ENCODE peak calls at places on chromosomes 1 and 21, in nine cellular contexts. One of them, this sample, is unnamed.

GRCh38 chr1:37677808-37678207 is 14.5 kb upstream of the CDCA8 start:
- DNase-seq in RWPE2: no peak
- DNase-seq in uterus: no peak
- DNase-seq in H1: no peak
- DNase-seq in fibroblast of lung: no peak
- DNase-seq in CD8-positive, alpha-beta T cell: no peak
- DNase-seq in dorsolateral prefrontal cortex: no peak
- DNase-seq in GM23338: no peak
- DNase-seq in HepG2: no peak
- DNase-seq in this sample: no peak

GRCh38 chr1:173717238-173717637 is 2.5 kb downstream of the KLHL20 start:
- DNase-seq in RWPE2: no peak
- DNase-seq in GM23338: no peak
- DNase-seq in uterus: no peak
- DNase-seq in fibroblast of lung: peak; percentile 6
- DNase-seq in dorsolateral prefrontal cortex: no peak
- DNase-seq in HepG2: peak; percentile 39
- DNase-seq in H1: no peak
- DNase-seq in CD8-positive, alpha-beta T cell: no peak
- DNase-seq in this sample: no peak

GRCh38 chr1:162151900-162152829 is 82.7 kb downstream of the NOS1AP start:
- DNase-seq in dorsolateral prefrontal cortex: no peak
- DNase-seq in RWPE2: no peak
- DNase-seq in GM23338: no peak
- DNase-seq in fibroblast of lung: peak; percentile 78
- DNase-seq in CD8-positive, alpha-beta T cell: peak; percentile 5
- DNase-seq in uterus: no peak
- DNase-seq in H1: no peak
- DNase-seq in HepG2: peak; percentile 77
- DNase-seq in this sample: no peak

GRCh38 chr1:164735315-164736052 is 176.5 kb downstream of the PBX1 start:
- DNase-seq in uterus: no peak
- DNase-seq in fibroblast of lung: peak; percentile 71
- DNase-seq in dorsolateral prefrontal cortex: no peak
- DNase-seq in HepG2: no peak
- DNase-seq in RWPE2: no peak
- DNase-seq in H1: no peak
- DNase-seq in CD8-positive, alpha-beta T cell: no peak
- DNase-seq in GM23338: no peak
- DNase-seq in this sample: peak; percentile 69

GRCh38 chr1:12031039-12031980 is 12.0 kb downstream of the MIIP start:
- DNase-seq in CD8-positive, alpha-beta T cell: no peak
- DNase-seq in dorsolateral prefrontal cortex: peak; percentile 55
- DNase-seq in GM23338: peak; percentile 64
- DNase-seq in RWPE2: no peak
- DNase-seq in fibroblast of lung: no peak
- DNase-seq in H1: peak; percentile 73
- DNase-seq in uterus: no peak
- DNase-seq in HepG2: no peak
- DNase-seq in this sample: peak; percentile 51

GRCh38 chr1:24984800-24985552 is 54.9 kb upstream of the RUNX3 start:
- DNase-seq in uterus: no peak
- DNase-seq in H1: no peak
- DNase-seq in GM23338: no peak
- DNase-seq in CD8-positive, alpha-beta T cell: no peak
- DNase-seq in fibroblast of lung: no peak
- DNase-seq in dorsolateral prefrontal cortex: no peak
- DNase-seq in RWPE2: no peak
- DNase-seq in HepG2: no peak
- DNase-seq in this sample: no peak

GRCh38 chr1:166819982-166820381 is 19.3 kb upstream of the POGK start:
- DNase-seq in RWPE2: no peak
- DNase-seq in dorsolateral prefrontal cortex: no peak
- DNase-seq in GM23338: no peak
- DNase-seq in CD8-positive, alpha-beta T cell: no peak
- DNase-seq in fibroblast of lung: no peak
- DNase-seq in uterus: no peak
- DNase-seq in HepG2: no peak
- DNase-seq in H1: no peak
- DNase-seq in this sample: no peak

GRCh38 chr1:12309783-12310742 is 80.2 kb downstream of the VPS13D start:
- DNase-seq in dorsolateral prefrontal cortex: no peak
- DNase-seq in GM23338: no peak
- DNase-seq in HepG2: no peak
- DNase-seq in RWPE2: no peak
- DNase-seq in CD8-positive, alpha-beta T cell: no peak
- DNase-seq in fibroblast of lung: peak; percentile 69
- DNase-seq in uterus: no peak
- DNase-seq in H1: no peak
- DNase-seq in this sample: no peak

GRCh38 chr1:181482521-181483083 is 715 bp upstream of the CACNA1E start:
- DNase-seq in fibroblast of lung: peak; percentile 20
- DNase-seq in dorsolateral prefrontal cortex: peak; percentile 79
- DNase-seq in GM23338: peak; percentile 80
- DNase-seq in uterus: no peak
- DNase-seq in H1: peak; percentile 84
- DNase-seq in HepG2: no peak
- DNase-seq in RWPE2: no peak
- DNase-seq in CD8-positive, alpha-beta T cell: no peak
- DNase-seq in this sample: peak; percentile 17
- H3K27me3 ChIP-seq in fibroblast of lung: peaks cover 10% of the 10 kb centered on the region
- H3K27me3 ChIP-seq in dorsolateral prefrontal cortex: no peaks in the 10 kb centered on the region
- H3K27me3 ChIP-seq in GM23338: peaks cover 76% of the 10 kb centered on the region
- H3K27me3 ChIP-seq in uterus: peaks cover 9% of the 10 kb centered on the region
- H3K27me3 ChIP-seq in H1: peaks cover 32% of the 10 kb centered on the region
- H3K27me3 ChIP-seq in HepG2: peaks cover 53% of the 10 kb centered on the region
- H3K27me3 ChIP-seq in RWPE2: peaks cover 79% of the 10 kb centered on the region
- H3K27me3 ChIP-seq in CD8-positive, alpha-beta T cell: peaks cover 13% of the 10 kb centered on the region
- H3K27me3 ChIP-seq in this sample: peaks cover 98% of the 10 kb centered on the region

GRCh38 chr21:33587792-33588484 is 546 bp downstream of the DONSON start:
- DNase-seq in fibroblast of lung: peak; percentile 26
- DNase-seq in GM23338: peak; percentile 57
- DNase-seq in CD8-positive, alpha-beta T cell: no peak
- DNase-seq in H1: no peak
- DNase-seq in dorsolateral prefrontal cortex: no peak
- DNase-seq in uterus: peak; percentile 38
- DNase-seq in RWPE2: no peak
- DNase-seq in HepG2: no peak
- DNase-seq in this sample: peak; percentile 41
- TF ChIP-seq CTCF in fibroblast of lung: no peak
- TF ChIP-seq CTCF in GM23338: no peak
- TF ChIP-seq CTCF in CD8-positive, alpha-beta T cell: no peak
- TF ChIP-seq CTCF in H1: no peak
- TF ChIP-seq CTCF in dorsolateral prefrontal cortex: no peak
- TF ChIP-seq CTCF in uterus: no peak
- TF ChIP-seq CTCF in RWPE2: no peak
- TF ChIP-seq CTCF in HepG2: no peak
- TF ChIP-seq CTCF in this sample: peak; percentile 1

GRCh38 chr1:202578001-202578500 is 132.2 kb downstream of the SYT2 start:
- DNase-seq in HepG2: no peak
- DNase-seq in GM23338: peak; percentile 41
- DNase-seq in CD8-positive, alpha-beta T cell: no peak
- DNase-seq in H1: no peak
- DNase-seq in RWPE2: no peak
- DNase-seq in dorsolateral prefrontal cortex: no peak
- DNase-seq in uterus: no peak
- DNase-seq in fibroblast of lung: peak; percentile 87
- DNase-seq in this sample: no peak
- H3K4me3 ChIP-seq in HepG2: no peak overlapping the region
- H3K4me3 ChIP-seq in GM23338: no peak overlapping the region
- H3K4me3 ChIP-seq in CD8-positive, alpha-beta T cell: no peak overlapping the region
- H3K4me3 ChIP-seq in H1: no peak overlapping the region
- H3K4me3 ChIP-seq in RWPE2: no peak overlapping the region
- H3K4me3 ChIP-seq in dorsolateral prefrontal cortex: no peak overlapping the region
- H3K4me3 ChIP-seq in uterus: no peak overlapping the region
- H3K4me3 ChIP-seq in fibroblast of lung: no peak overlapping the region
- H3K4me3 ChIP-seq in this sample: no peak overlapping the region

GRCh38 chr1:18710002-18710401 is 79.4 kb downstream of the PAX7 start:
- DNase-seq in RWPE2: no peak
- DNase-seq in CD8-positive, alpha-beta T cell: no peak
- DNase-seq in GM23338: no peak
- DNase-seq in HepG2: no peak
- DNase-seq in uterus: no peak
- DNase-seq in fibroblast of lung: no peak
- DNase-seq in dorsolateral prefrontal cortex: no peak
- DNase-seq in H1: no peak
- DNase-seq in this sample: no peak

GRCh38 chr1:18711561-18712253 is 81.1 kb downstream of the PAX7 start:
- DNase-seq in dorsolateral prefrontal cortex: no peak
- DNase-seq in uterus: no peak
- DNase-seq in GM23338: no peak
- DNase-seq in HepG2: no peak
- DNase-seq in CD8-positive, alpha-beta T cell: no peak
- DNase-seq in RWPE2: no peak
- DNase-seq in fibroblast of lung: no peak
- DNase-seq in H1: no peak
- DNase-seq in this sample: no peak

GRCh38 chr1:18707696-18708257 is 77.1 kb downstream of the PAX7 start:
- DNase-seq in H1: no peak
- DNase-seq in uterus: no peak
- DNase-seq in GM23338: no peak
- DNase-seq in dorsolateral prefrontal cortex: no peak
- DNase-seq in CD8-positive, alpha-beta T cell: no peak
- DNase-seq in HepG2: no peak
- DNase-seq in fibroblast of lung: no peak
- DNase-seq in RWPE2: no peak
- DNase-seq in this sample: no peak

GRCh38 chr1:18712254-18712605 is 81.6 kb downstream of the PAX7 start:
- DNase-seq in RWPE2: no peak
- DNase-seq in HepG2: no peak
- DNase-seq in dorsolateral prefrontal cortex: no peak
- DNase-seq in CD8-positive, alpha-beta T cell: no peak
- DNase-seq in uterus: no peak
- DNase-seq in H1: no peak
- DNase-seq in GM23338: no peak
- DNase-seq in fibroblast of lung: no peak
- DNase-seq in this sample: no peak

GRCh38 chr1:18711003-18711402 is 80.4 kb downstream of the PAX7 start:
- DNase-seq in RWPE2: no peak
- DNase-seq in dorsolateral prefrontal cortex: no peak
- DNase-seq in CD8-positive, alpha-beta T cell: no peak
- DNase-seq in GM23338: no peak
- DNase-seq in fibroblast of lung: no peak
- DNase-seq in uterus: no peak
- DNase-seq in HepG2: no peak
- DNase-seq in H1: no peak
- DNase-seq in this sample: no peak
- H3K27me3 ChIP-seq in RWPE2: peaks cover 26% of the 10 kb centered on the region
- H3K27me3 ChIP-seq in dorsolateral prefrontal cortex: peaks cover 24% of the 10 kb centered on the region
- H3K27me3 ChIP-seq in CD8-positive, alpha-beta T cell: no peaks in the 10 kb centered on the region
- H3K27me3 ChIP-seq in GM23338: peaks cover 18% of the 10 kb centered on the region
- H3K27me3 ChIP-seq in fibroblast of lung: peaks cover under 1% of the 10 kb centered on the region
- H3K27me3 ChIP-seq in uterus: no peaks in the 10 kb centered on the region
- H3K27me3 ChIP-seq in HepG2: peaks cover 70% of the 10 kb centered on the region
- H3K27me3 ChIP-seq in H1: peaks cover 6% of the 10 kb centered on the region
- H3K27me3 ChIP-seq in this sample: peaks cover 13% of the 10 kb centered on the region

GRCh38 chr21:45357436-45358260 is 47.3 kb upstream of the COL18A1 start:
- DNase-seq in H1: no peak
- DNase-seq in RWPE2: no peak
- DNase-seq in HepG2: no peak
- DNase-seq in fibroblast of lung: no peak
- DNase-seq in GM23338: peak; percentile 59
- DNase-seq in uterus: peak; percentile 74
- DNase-seq in dorsolateral prefrontal cortex: no peak
- DNase-seq in CD8-positive, alpha-beta T cell: no peak
- DNase-seq in this sample: no peak
- TF ChIP-seq CTCF in H1: peak; percentile 46
- TF ChIP-seq CTCF in RWPE2: no peak
- TF ChIP-seq CTCF in HepG2: no peak
- TF ChIP-seq CTCF in fibroblast of lung: peak; percentile 9
- TF ChIP-seq CTCF in GM23338: peak; percentile 56
- TF ChIP-seq CTCF in uterus: no peak
- TF ChIP-seq CTCF in dorsolateral prefrontal cortex: no peak
- TF ChIP-seq CTCF in CD8-positive, alpha-beta T cell: no peak
- TF ChIP-seq CTCF in this sample: peak; percentile 14

GRCh38 chr1:41151846-41152245 is 90.3 kb downstream of the SCMH1 start:
- DNase-seq in GM23338: no peak
- DNase-seq in CD8-positive, alpha-beta T cell: no peak
- DNase-seq in fibroblast of lung: peak; percentile 57
- DNase-seq in uterus: no peak
- DNase-seq in RWPE2: no peak
- DNase-seq in H1: no peak
- DNase-seq in dorsolateral prefrontal cortex: no peak
- DNase-seq in HepG2: no peak
- DNase-seq in this sample: peak; percentile 36
- H3K4me3 ChIP-seq in GM23338: no peak overlapping the region
- H3K4me3 ChIP-seq in CD8-positive, alpha-beta T cell: no peak overlapping the region
- H3K4me3 ChIP-seq in fibroblast of lung: no peak overlapping the region
- H3K4me3 ChIP-seq in uterus: no peak overlapping the region
- H3K4me3 ChIP-seq in RWPE2: no peak overlapping the region
- H3K4me3 ChIP-seq in H1: no peak overlapping the region
- H3K4me3 ChIP-seq in dorsolateral prefrontal cortex: no peak overlapping the region
- H3K4me3 ChIP-seq in HepG2: no peak overlapping the region
- H3K4me3 ChIP-seq in this sample: no peak overlapping the region

GRCh38 chr1:200042437-200043329 is 15.2 kb downstream of the NR5A2 start:
- DNase-seq in uterus: no peak
- DNase-seq in GM23338: peak; percentile 71
- DNase-seq in fibroblast of lung: no peak
- DNase-seq in HepG2: no peak
- DNase-seq in H1: no peak
- DNase-seq in CD8-positive, alpha-beta T cell: no peak
- DNase-seq in dorsolateral prefrontal cortex: no peak
- DNase-seq in RWPE2: no peak
- DNase-seq in this sample: no peak
- H3K27me3 ChIP-seq in uterus: no peaks in the 10 kb centered on the region
- H3K27me3 ChIP-seq in GM23338: peaks cover 70% of the 10 kb centered on the region
- H3K27me3 ChIP-seq in fibroblast of lung: peaks cover 59% of the 10 kb centered on the region
- H3K27me3 ChIP-seq in HepG2: peaks cover 62% of the 10 kb centered on the region
- H3K27me3 ChIP-seq in H1: peaks cover 6% of the 10 kb centered on the region
- H3K27me3 ChIP-seq in CD8-positive, alpha-beta T cell: peaks cover 28% of the 10 kb centered on the region
- H3K27me3 ChIP-seq in dorsolateral prefrontal cortex: peaks cover 98% of the 10 kb centered on the region
- H3K27me3 ChIP-seq in RWPE2: peaks cover 7% of the 10 kb centered on the region
- H3K27me3 ChIP-seq in this sample: peaks cover 90% of the 10 kb centered on the region

GRCh38 chr1:8342325-8342724 is 24.4 kb downstream of the SLC45A1 start:
- DNase-seq in RWPE2: no peak
- DNase-seq in CD8-positive, alpha-beta T cell: no peak
- DNase-seq in dorsolateral prefrontal cortex: no peak
- DNase-seq in uterus: no peak
- DNase-seq in GM23338: no peak
- DNase-seq in HepG2: peak; percentile 73
- DNase-seq in H1: no peak
- DNase-seq in fibroblast of lung: peak; percentile 53
- DNase-seq in this sample: no peak
- TF ChIP-seq CTCF in RWPE2: no peak
- TF ChIP-seq CTCF in CD8-positive, alpha-beta T cell: no peak
- TF ChIP-seq CTCF in dorsolateral prefrontal cortex: no peak
- TF ChIP-seq CTCF in uterus: no peak
- TF ChIP-seq CTCF in GM23338: no peak
- TF ChIP-seq CTCF in HepG2: peak; percentile 74
- TF ChIP-seq CTCF in H1: no peak
- TF ChIP-seq CTCF in fibroblast of lung: no peak
- TF ChIP-seq CTCF in this sample: no peak

This sample was measured in cardiac muscle cell.